ENCODE peak calls at places on chromosome 5, in six cellular contexts. O is mesothelial cell of epicardium; C is heart right ventricle; K is NB4; Y is H1; T is CD4-positive, alpha-beta T cell. X is an unnamed sample.

GRCh38 chr5:3600106-3600997 is 4.7 kb downstream of the IRX1 start:
- DNase-seq in Y (no peak), C (no peak), T (no peak), K (no peak), O (peak; percentile 61), X (no peak)

GRCh38 chr5:134873494-134873893 is 677 bp upstream of the TXNDC15 start:
- DNase-seq in O (no peak), C (no peak), Y (no peak), T (peak; percentile 5), K (peak; percentile 12), X (peak; percentile 17)

GRCh38 chr5:73619606-73620334 is 6.2 kb upstream of the ARHGEF28 start:
- DNase-seq in K (no peak), T (no peak), Y (no peak), O (no peak), C (no peak), X (no peak)

GRCh38 chr5:23026252-23027170 is 173.4 kb upstream of the CDH12 start:
- DNase-seq in O (no peak), Y (no peak), T (no peak), K (no peak), C (no peak), X (no peak)

GRCh38 chr5:106121972-106122605 is 1548.6 kb downstream of the EFNA5 start:
- DNase-seq in T (no peak), Y (no peak), K (peak; percentile 47), C (no peak), O (no peak), X (peak; percentile 41)

GRCh38 chr5:91556-92263 is at the start of gene PLEKHG4B:
- DNase-seq in C (no peak), O (peak; percentile 79), K (no peak), T (no peak), Y (peak; percentile 82), X (no peak)

GRCh38 chr5:139634028-139634325 is 14.2 kb upstream of the CXXC5 start:
- DNase-seq in K (no peak), T (no peak), O (no peak), C (no peak), Y (no peak), X (no peak)

GRCh38 chr5:40409600-40409999 is 270.1 kb upstream of the PTGER4 start:
- DNase-seq in Y (no peak), K (peak; percentile 96), C (no peak), O (no peak), T (peak; percentile 19), X (peak; percentile 22)

GRCh38 chr5:172854958-172855357 is 20.9 kb downstream of the ERGIC1 start:
- DNase-seq in Y (no peak), K (no peak), O (no peak), C (no peak), T (no peak), X (no peak)

GRCh38 chr5:143011621-143012020 is 241.4 kb downstream of the ARHGAP26 start:
- DNase-seq in O (no peak), C (no peak), K (peak; percentile 67), T (no peak), Y (no peak), X (no peak)

GRCh38 chr5:5183192-5183699 is 43.1 kb downstream of the ADAMTS16 start:
- DNase-seq in O (no peak), T (no peak), K (no peak), Y (peak; percentile 78), C (no peak), X (no peak)

GRCh38 chr5:154986151-154986550 is 27.4 kb upstream of the KIF4B start:
- DNase-seq in Y (no peak), O (no peak), K (no peak), T (no peak), C (no peak), X (no peak)

GRCh38 chr5:129438322-129438721 is 21.8 kb upstream of the ADAMTS19 start:
- DNase-seq in O (no peak), C (no peak), K (no peak), Y (no peak), T (no peak), X (no peak)

GRCh38 chr5:169602535-169602934 is 19.0 kb downstream of the SPDL1 start:
- DNase-seq in Y (no peak), C (no peak), O (no peak), K (no peak), T (no peak), X (no peak)

GRCh38 chr5:94564812-94565211 is 53.6 kb downstream of the KIAA0825 start:
- DNase-seq in C (no peak), T (no peak), O (no peak), Y (no peak), K (no peak), X (no peak)

GRCh38 chr5:99248066-99248465 is 319.3 kb upstream of the CHD1 start:
- DNase-seq in O (no peak), K (no peak), Y (no peak), T (no peak), C (no peak), X (no peak)

GRCh38 chr5:1208743-1209551 is 7.6 kb downstream of the SLC6A19 start:
- DNase-seq in Y (no peak), K (no peak), T (no peak), O (no peak), C (no peak), X (no peak)

GRCh38 chr5:178416919-178417318 is 173.3 kb downstream of the COL23A1 start:
- DNase-seq in Y (no peak), K (no peak), C (no peak), T (no peak), O (no peak), X (no peak)

GRCh38 chr5:54261596-54261995 is 48.8 kb downstream of the ARL15 start:
- DNase-seq in C (no peak), T (no peak), O (no peak), Y (no peak), K (no peak), X (no peak)

GRCh38 chr5:172180936-172181335 is 7.1 kb downstream of the STK10 start:
- DNase-seq in O (no peak), T (peak; percentile 25), Y (no peak), K (no peak), C (no peak), X (no peak)

GRCh38 chr5:140346348-140347221 is at the start of gene HBEGF:
- DNase-seq in Y (peak; percentile 78), C (peak; percentile 84), T (peak; percentile 32), K (peak; percentile 90), O (peak; percentile 71), X (peak; percentile 80)

DNA sequence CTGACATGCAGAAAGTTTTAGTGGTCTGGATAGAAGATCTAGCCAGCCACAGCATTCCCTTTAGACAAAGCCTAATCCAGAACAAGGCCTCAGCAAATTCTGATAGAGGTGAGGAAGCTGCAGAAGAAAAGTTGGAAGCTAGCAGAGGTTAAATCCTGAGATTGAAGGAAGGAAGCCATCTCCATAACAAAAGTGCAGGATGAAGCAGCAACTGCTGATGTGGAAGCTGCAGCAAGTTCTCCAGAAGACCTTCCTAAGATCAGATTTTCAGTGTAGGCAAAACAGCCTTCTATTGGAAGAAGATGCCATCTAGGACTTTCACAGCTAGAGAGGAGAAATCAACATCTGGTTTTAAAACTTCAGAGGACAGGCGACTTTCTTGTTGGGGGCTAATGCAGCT is 77.5 kb downstream of the TRIO start:
- DNase-seq in Y (no peak), K (no peak), T (no peak), O (no peak), C (no peak), X (no peak)
- TF ChIP-seq CTCF in Y (no peak), K (no peak), T (no peak), O (no peak), C (no peak), X (no peak)

DNA sequence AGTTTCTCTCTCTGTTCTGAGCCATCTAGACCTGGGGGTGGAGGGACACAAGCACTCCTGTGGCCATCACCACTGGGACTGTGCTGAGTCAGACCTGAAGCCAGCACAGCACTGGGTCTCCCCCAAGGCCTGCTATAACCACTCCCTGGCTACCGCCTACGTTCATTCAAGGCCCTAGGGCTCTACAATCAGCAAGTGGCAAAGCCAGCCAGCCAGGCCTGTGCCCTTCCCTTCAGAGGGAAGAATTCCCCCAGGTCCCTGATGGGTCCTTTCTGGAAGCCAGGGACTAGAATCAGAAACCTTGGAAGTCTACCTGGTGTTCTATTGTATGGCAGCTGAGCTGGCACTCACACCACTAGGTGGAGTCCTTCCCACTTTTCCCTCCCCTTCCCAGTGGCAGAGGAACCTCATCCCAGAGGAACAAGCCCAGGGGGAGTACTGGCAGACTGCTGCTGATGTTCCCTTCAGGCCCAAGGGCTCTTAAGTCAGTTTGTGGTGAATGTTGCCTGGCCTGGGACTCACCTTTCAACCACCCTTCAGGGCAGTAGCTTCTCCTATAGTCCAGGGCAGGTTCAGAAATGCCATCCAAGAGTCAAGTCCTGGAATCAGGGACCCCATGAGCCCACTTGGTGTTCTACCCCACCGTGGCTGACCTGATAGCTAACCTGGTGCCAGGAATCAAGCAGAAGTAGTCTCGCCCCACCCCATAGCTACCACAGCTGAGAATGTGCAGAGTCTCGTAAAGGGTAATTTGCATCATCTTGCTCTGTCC is 20.0 kb downstream of the JMY start:
- DNase-seq in O (no peak), T (no peak), C (peak; percentile 15), K (no peak), Y (peak; percentile 63), X (peak; percentile 73)
- TF ChIP-seq CTCF in O (no peak), T (no peak), C (peak; percentile 45), K (peak; percentile 36), Y (peak; percentile 91), X (peak; percentile 52)

DNA sequence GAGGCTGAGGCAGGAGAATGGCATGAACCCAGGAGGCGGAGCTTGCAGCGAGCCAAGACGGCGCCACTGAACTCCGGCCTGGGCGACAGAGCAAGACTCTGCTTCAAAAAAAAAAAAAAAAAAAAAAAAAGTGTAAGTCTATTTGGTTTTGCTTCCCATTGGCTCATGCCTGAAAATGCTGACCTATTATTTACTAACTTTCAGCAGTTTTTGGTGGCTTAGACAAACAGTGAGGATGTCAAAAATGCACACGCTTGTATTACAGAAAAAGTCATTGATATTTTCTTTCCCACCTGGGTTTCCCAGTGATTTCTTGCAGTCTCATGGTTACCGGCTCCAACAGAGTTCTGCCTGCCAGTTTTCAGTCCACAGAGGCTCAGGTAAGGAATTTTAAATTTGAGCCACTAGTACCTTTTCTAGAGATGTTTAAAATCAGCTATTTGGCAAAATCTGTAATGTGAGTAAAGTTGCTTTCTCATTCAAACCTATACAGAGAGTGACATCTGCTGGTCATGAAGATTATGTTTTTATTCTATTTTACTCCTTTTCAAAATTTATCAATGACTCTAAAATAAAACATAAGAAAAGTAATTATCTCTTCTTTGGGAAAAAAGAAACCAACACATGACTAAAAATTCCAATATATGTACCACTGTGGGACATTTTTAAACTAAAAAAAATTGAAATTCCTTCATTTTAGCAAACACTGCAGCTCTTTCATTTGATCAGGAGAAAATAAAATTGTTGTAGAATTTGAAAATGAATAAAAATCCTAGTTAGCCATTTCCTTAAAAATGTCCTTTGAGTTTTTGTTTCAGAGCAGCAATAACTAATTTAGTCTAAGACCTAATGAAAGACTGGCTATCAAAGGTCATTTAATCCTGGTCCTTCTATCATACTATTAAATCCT is 8.8 kb downstream of the FAM200C start:
- DNase-seq in O (no peak), Y (no peak), K (peak; percentile 37), C (no peak), T (no peak), X (peak; percentile 11)
- TF ChIP-seq CTCF in O (peak; percentile 45), Y (peak; percentile 29), K (peak; percentile 8), C (peak; percentile 46), T (peak; percentile 64), X (peak; percentile 35)

DNA sequence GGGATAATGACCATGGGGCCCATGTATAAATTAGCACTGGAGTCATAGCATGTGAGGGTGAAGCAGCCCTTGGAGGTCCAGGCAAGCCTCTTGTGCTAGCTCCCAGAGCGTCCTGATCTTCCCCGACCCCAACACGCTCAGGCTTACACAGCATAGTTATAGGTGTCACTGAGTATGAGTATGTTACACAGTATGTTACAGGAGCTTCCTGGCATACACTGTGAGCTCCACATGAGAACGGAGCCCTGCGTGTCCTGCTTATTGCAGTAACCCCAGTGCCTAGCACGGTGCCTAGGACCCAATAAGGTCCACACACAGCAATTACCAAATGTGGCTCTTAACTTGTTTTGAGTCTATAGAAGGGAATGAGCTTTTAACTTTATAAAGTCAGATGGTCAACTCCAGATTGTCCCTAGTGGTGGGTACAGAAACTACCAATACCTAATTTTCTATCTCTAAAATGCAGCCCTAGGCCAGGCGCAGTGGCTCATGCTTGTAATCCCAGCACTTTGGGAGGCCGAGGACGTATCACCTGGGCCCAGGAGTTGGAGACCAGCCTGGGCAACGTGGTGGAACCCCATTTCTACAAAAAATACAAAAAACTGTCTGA is 64.1 kb downstream of the PLAC8L1 start:
- DNase-seq in K (peak; percentile 18), O (no peak), C (no peak), Y (no peak), T (no peak), X (no peak)
- TF ChIP-seq CTCF in K (peak; percentile 30), O (peak; percentile 75), C (peak; percentile 38), Y (peak; percentile 52), T (no peak), X (peak; percentile 25)

X was measured in GM12865.